ENCODE peak calls at places on chromosome 14, in eight cellular contexts. Y is WTC11, I is suprapubic skin, V is mesothelial cell of epicardium, F is mucosa of descending colon, N is GM12864, Q is tibial artery, X is lower lobe of right lung. M is an unnamed sample.

GRCh38 chr14:54387328-54387727 is 9.5 kb upstream of the CDKN3 start:
- DNase-seq in Y (no peak), I (no peak), V (no peak), F (peak), N (no peak), Q (no peak), X (no peak), M (no peak)

GRCh38 chr14:71592361-71592760 is 339.9 kb upstream of the RGS6 start:
- DNase-seq in Y (no peak), I (no peak), V (no peak), F (peak), N (no peak), Q (no peak), X (no peak), M (no peak)

GRCh38 chr14:76201162-76201561 is 49.4 kb downstream of the GPATCH2L start:
- DNase-seq in Y (no peak), I (no peak), V (no peak), F (no peak), N (no peak), Q (no peak), X (no peak), M (no peak)

GRCh38 chr14:75295491-75296338 is 17.1 kb downstream of the FOS start:
- DNase-seq in Y (peak), I (peak), V (peak), F (peak), N (no peak), Q (peak), X (peak), M (peak)

GRCh38 chr14:43369710-43370109 is 1137.4 kb downstream of the FSCB start:
- DNase-seq in Y (no peak), I (no peak), V (no peak), F (no peak), N (no peak), Q (no peak), X (no peak), M (no peak)

GRCh38 chr14:105075364-105076295 is 10.4 kb upstream of the GPR132 start:
- DNase-seq in Y (no peak), I (peak), V (peak), F (peak), N (no peak), Q (no peak), X (peak), M (peak)

GRCh38 chr14:38616959-38617358 is 361.1 kb upstream of the CLEC14A start:
- DNase-seq in Y (no peak), I (no peak), V (no peak), F (no peak), N (no peak), Q (no peak), X (peak), M (no peak)

GRCh38 chr14:61836807-61837206 is 74.6 kb downstream of the SNAPC1 start:
- DNase-seq in Y (no peak), I (no peak), V (no peak), F (no peak), N (no peak), Q (no peak), X (no peak), M (no peak)

GRCh38 chr14:55754471-55754870 is 174.5 kb downstream of the KTN1 start:
- DNase-seq in Y (no peak), I (no peak), V (no peak), F (no peak), N (no peak), Q (no peak), X (no peak), M (no peak)

GRCh38 chr14:58985786-58986185 is 202.7 kb upstream of the DAAM1 start:
- DNase-seq in Y (no peak), I (no peak), V (no peak), F (no peak), N (no peak), Q (no peak), X (no peak), M (no peak)

GRCh38 chr14:103723176-103724081 is 7.8 kb downstream of the ZFYVE21 start:
- DNase-seq in Y (no peak), I (no peak), V (no peak), F (peak), N (no peak), Q (peak), X (no peak), M (no peak)

GRCh38 chr14:80202888-80203562 is 8.3 kb downstream of the DIO2 start:
- DNase-seq in Y (peak), I (no peak), V (no peak), F (peak), N (peak), Q (no peak), X (no peak), M (peak)

GRCh38 chr14:33943484-33943883 is 7.4 kb downstream of the EGLN3 start:
- DNase-seq in Y (no peak), I (no peak), V (no peak), F (peak), N (no peak), Q (no peak), X (no peak), M (no peak)

GRCh38 chr14:91264151-91265150 is 19.9 kb upstream of the GPR68 start:
- DNase-seq in Y (peak), I (no peak), V (no peak), F (peak), N (no peak), Q (no peak), X (peak), M (peak)

GRCh38 chr14:63761356-63762117 is 33.7 kb upstream of the SGPP1 start:
- DNase-seq in Y (no peak), I (no peak), V (no peak), F (no peak), N (no peak), Q (no peak), X (peak), M (no peak)

GRCh38 chr14:93929657-93930056 is 2.5 kb downstream of the FAM181A start:
- DNase-seq in Y (no peak), I (no peak), V (no peak), F (no peak), N (no peak), Q (no peak), X (no peak), M (no peak)
- TF ChIP-seq CTCF in Y (no peak), I (no peak), V (no peak), F (no peak), N (no peak), Q (no peak), X (no peak), M (no peak)

DNA sequence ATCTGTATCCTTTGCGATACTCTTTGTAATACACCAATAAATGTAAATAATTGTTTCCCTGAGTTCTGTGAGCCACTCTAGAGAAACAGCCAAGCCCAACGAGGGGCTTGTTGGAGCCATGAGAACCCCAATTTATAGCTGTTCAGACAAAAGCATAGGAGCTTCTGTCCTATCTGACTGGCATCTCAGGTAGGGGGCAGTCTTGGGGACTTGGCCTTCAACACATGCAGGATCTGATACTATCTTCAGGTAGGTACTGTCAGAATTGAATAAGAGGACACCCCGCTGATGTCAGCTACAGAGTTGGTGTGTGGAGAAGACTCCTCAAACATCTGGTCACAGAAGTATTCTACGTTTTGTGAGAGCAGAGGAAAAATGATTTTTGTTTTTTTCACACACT is 25.3 kb downstream of the TXNDC16 start:
- DNase-seq in Y (no peak), I (no peak), V (no peak), F (no peak), N (no peak), Q (no peak), X (no peak), M (no peak)
- TF ChIP-seq CTCF in Y (no peak), I (no peak), V (no peak), F (no peak), N (no peak), Q (no peak), X (no peak), M (no peak)

DNA sequence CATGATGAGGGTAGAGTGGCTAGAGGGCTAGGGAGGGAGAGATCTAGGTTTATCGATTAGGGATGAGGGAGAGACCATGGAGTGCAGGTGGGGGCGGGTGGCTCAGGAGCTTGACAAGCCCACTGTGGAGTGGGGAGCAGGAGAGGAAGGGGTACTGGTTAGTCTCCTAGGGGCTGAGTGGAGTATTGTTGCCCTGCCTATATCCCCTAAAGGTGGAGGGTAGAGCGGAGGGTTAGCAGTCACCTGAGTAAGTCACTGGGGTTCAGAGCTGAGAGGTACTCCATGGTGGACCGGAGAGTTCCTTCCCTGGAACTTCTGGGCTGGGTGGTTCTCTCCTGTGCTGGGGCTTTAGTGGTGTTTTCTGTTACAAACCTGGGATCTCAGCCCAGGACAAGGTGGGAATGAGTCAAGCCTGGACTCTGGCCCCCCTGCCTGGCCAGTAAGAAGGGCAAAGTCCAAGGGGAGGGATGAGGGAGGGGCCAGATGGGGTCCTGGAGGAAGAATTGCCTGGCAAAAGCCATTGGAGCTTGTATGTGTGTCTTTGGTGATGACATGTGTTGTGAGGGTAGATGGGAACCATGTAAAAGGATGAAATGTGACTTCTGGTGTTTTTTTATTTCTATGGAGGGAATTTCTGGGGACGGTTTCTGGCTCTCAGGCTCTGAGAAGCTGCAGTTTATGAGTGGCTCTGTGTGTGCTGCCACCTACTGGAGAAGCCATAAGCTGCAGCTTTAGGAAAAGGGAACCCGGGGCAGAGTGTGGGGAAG is at the start of gene CIDEB:
- DNase-seq in Y (peak), I (no peak), V (no peak), F (peak), N (no peak), Q (peak), X (peak), M (peak)
- TF ChIP-seq CTCF in Y (peak), I (peak), V (peak), F (peak), N (peak), Q (peak), X (peak), M (peak)

GRCh38 chr14:23950411-23951135 is 3.0 kb upstream of the DHRS4 start:
- DNase-seq in Y (no peak), I (no peak), V (no peak), F (no peak), N (no peak), Q (no peak), X (no peak), M (no peak)

GRCh38 chr14:23953464-23954278 is at the start of gene DHRS4:
- DNase-seq in Y (peak), I (peak), V (peak), F (peak), N (peak), Q (peak), X (peak), M (peak)

GRCh38 chr14:23951590-23952143 is 1.9 kb upstream of the DHRS4 start:
- DNase-seq in Y (peak), I (no peak), V (no peak), F (no peak), N (no peak), Q (no peak), X (no peak), M (peak)
- TF ChIP-seq CTCF in Y (peak), I (no peak), V (no peak), F (no peak), N (peak), Q (no peak), X (no peak), M (peak)

GRCh38 chr14:50058112-50058511 is 58.3 kb downstream of the VCPKMT start:
- DNase-seq in Y (no peak), I (no peak), V (no peak), F (peak), N (no peak), Q (no peak), X (no peak), M (no peak)

GRCh38 chr14:50057331-50057730 is 59.0 kb downstream of the VCPKMT start:
- DNase-seq in Y (no peak), I (no peak), V (no peak), F (peak), N (no peak), Q (no peak), X (no peak), M (no peak)

GRCh38 chr14:50056457-50056856 is 59.9 kb downstream of the VCPKMT start:
- DNase-seq in Y (no peak), I (no peak), V (no peak), F (peak), N (no peak), Q (no peak), X (no peak), M (no peak)

GRCh38 chr14:50053935-50054334 is 62.4 kb downstream of the VCPKMT start:
- DNase-seq in Y (no peak), I (no peak), V (no peak), F (no peak), N (no peak), Q (no peak), X (no peak), M (no peak)

DNA sequence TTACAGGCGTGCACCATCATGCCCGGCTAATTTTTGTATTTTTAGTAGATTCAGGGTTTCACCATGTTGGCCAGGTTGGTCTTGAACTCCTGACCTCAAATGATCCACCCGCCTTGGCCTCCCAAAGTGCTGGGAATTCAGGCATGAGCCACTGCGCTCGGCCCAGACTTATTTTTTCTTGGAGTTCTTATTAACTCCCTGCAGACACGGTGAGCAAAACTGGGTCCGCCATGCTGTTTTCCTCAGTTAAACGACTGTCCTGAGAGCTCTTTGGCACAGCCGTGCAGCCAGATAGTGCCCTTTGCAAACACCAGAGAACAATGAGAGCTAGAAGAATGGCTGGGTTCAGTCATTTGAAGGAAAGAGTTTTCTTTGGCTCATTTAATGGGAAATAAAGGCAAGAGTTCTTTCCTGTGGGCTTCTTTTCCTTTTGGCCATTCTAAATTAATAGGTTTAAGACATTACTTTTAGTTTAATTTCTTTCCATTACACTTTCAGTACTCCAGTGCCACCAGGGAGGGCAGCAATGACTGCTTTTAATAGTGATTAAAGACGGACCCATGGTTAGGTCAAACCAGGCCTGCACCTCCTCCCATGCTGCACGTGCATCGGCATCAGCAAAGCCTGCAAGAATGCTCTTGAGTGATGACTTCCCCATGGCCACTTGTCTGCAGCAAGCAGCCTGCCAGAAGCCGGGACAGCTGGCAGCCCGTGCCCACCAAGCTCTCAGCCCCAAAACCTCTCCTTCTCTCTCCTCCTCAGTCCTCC is 60.7 kb downstream of the VCPKMT start:
- DNase-seq in Y (no peak), I (no peak), V (no peak), F (peak), N (no peak), Q (peak), X (no peak), M (no peak)
- TF ChIP-seq CTCF in Y (no peak), I (no peak), V (no peak), F (no peak), N (peak), Q (no peak), X (no peak), M (no peak)

DNA sequence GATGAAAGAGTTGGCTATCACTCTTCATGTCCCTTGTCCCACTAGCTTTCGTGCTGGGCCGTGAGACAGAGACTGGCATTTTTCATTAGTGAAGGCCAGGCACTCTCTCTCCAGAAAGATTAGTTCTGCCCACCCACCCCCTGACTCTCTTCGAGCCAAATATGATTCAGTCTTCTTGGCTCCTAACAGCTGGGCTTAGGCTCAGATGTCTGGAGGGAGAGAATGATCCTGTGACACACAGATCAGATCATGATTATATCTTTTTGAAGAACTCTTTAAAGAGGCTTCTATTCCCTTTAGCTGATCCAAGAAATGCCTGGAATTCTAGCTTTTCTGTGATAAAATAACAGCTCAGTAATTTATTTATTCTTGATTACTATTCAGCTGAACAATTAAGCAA is 5.2 kb upstream of the GNG2 start:
- DNase-seq in Y (no peak), I (no peak), V (no peak), F (no peak), N (no peak), Q (no peak), X (no peak), M (no peak)
- TF ChIP-seq CTCF in Y (no peak), I (no peak), V (no peak), F (no peak), N (no peak), Q (no peak), X (no peak), M (no peak)

GRCh38 chr14:102207831-102208365 is 68.2 kb downstream of the WDR20 start:
- DNase-seq in Y (no peak), I (no peak), V (no peak), F (no peak), N (no peak), Q (no peak), X (no peak), M (no peak)

GRCh38 chr14:102209224-102209966 is 69.7 kb downstream of the WDR20 start:
- DNase-seq in Y (peak), I (no peak), V (no peak), F (no peak), N (no peak), Q (no peak), X (no peak), M (no peak)

GRCh38 chr14:102205560-102205959 is 65.9 kb downstream of the WDR20 start:
- DNase-seq in Y (no peak), I (no peak), V (no peak), F (no peak), N (no peak), Q (no peak), X (no peak), M (no peak)

GRCh38 chr14:102208741-102209140 is 69.0 kb downstream of the WDR20 start:
- DNase-seq in Y (no peak), I (no peak), V (no peak), F (no peak), N (no peak), Q (no peak), X (no peak), M (no peak)

GRCh38 chr14:102206901-102207300 is 67.2 kb downstream of the WDR20 start:
- DNase-seq in Y (no peak), I (no peak), V (no peak), F (no peak), N (no peak), Q (no peak), X (no peak), M (no peak)
- TF ChIP-seq CTCF in Y (no peak), I (no peak), V (no peak), F (no peak), N (no peak), Q (no peak), X (no peak), M (no peak)

GRCh38 chr14:69300601-69301221 is 40.8 kb downstream of the GALNT16 start:
- DNase-seq in Y (no peak), I (no peak), V (no peak), F (no peak), N (no peak), Q (no peak), X (no peak), M (no peak)

GRCh38 chr14:69303086-69303485 is 43.1 kb downstream of the GALNT16 start:
- DNase-seq in Y (no peak), I (peak), V (no peak), F (no peak), N (no peak), Q (no peak), X (no peak), M (no peak)

GRCh38 chr14:69298131-69299071 is 38.4 kb downstream of the GALNT16 start:
- DNase-seq in Y (no peak), I (no peak), V (no peak), F (no peak), N (no peak), Q (no peak), X (no peak), M (no peak)

GRCh38 chr14:69299286-69300035 is 39.5 kb downstream of the GALNT16 start:
- DNase-seq in Y (peak), I (no peak), V (no peak), F (no peak), N (no peak), Q (no peak), X (no peak), M (no peak)
- TF ChIP-seq CTCF in Y (no peak), I (no peak), V (no peak), F (no peak), N (peak), Q (no peak), X (no peak), M (no peak)

GRCh38 chr14:88618476-88618875 is 55.6 kb downstream of the ZC3H14 start:
- DNase-seq in Y (no peak), I (no peak), V (no peak), F (no peak), N (no peak), Q (no peak), X (no peak), M (no peak)
- TF ChIP-seq CTCF in Y (no peak), I (no peak), V (no peak), F (no peak), N (no peak), Q (no peak), X (no peak), M (no peak)

GRCh38 chr14:73235531-73236155 is 1.7 kb upstream of the PAPLN start:
- DNase-seq in Y (peak), I (no peak), V (no peak), F (peak), N (no peak), Q (peak), X (no peak), M (no peak)
- TF ChIP-seq CTCF in Y (no peak), I (no peak), V (no peak), F (no peak), N (no peak), Q (no peak), X (no peak), M (no peak)